ENCODE peak calls at places on chromosomes 12 and 14, in four cellular contexts. R, F, J and G are unnamed samples.

GRCh38 chr12:24152270-24152669 is 202.8 kb upstream of the SOX5 start:
- DNase-seq in R (no peak), J (no peak), F (no peak), G (no peak)

GRCh38 chr14:49969961-49970360 is 77.1 kb downstream of the ARF6 start:
- DNase-seq in F (no peak), J (no peak), R (no peak), G (peak; percentile 54)

GRCh38 chr14:59358105-59358504 is 107.1 kb downstream of the GPR135 start:
- DNase-seq in F (no peak), J (peak; percentile 49), R (no peak), G (peak; percentile 95)

GRCh38 chr14:49972199-49972671 is 79.4 kb downstream of the ARF6 start:
- DNase-seq in R (peak; percentile 74), J (no peak), F (no peak), G (peak; percentile 90)

GRCh38 chr12:49332441-49332861 is 4.5 kb downstream of the C1QL4 start:
- DNase-seq in J (no peak), F (no peak), R (no peak), G (no peak)

GRCh38 chr14:62364161-62364560 is 601.9 kb downstream of the SNAPC1 start:
- DNase-seq in F (no peak), J (no peak), R (no peak), G (no peak)

GRCh38 chr12:110002691-110003515 is 3.7 kb downstream of the ANKRD13A start:
- DNase-seq in J (no peak), R (no peak), F (no peak), G (peak; percentile 74)

GRCh38 chr12:70853326-70853725 is 67.2 kb downstream of the PTPRR start:
- DNase-seq in R (peak; percentile 29), F (no peak), J (no peak), G (no peak)

GRCh38 chr12:132165584-132165983 is 21.3 kb downstream of the NOC4L start:
- DNase-seq in R (no peak), F (no peak), J (no peak), G (no peak)

GRCh38 chr14:103116645-103117044 is 6.6 kb upstream of the TNFAIP2 start:
- DNase-seq in J (no peak), F (no peak), R (no peak), G (no peak)

GRCh38 chr12:45655186-45655585 is 74.3 kb upstream of the ARID2 start:
- DNase-seq in R (no peak), J (no peak), F (no peak), G (peak; percentile 6)

GRCh38 chr14:54606178-54606577 is 39.2 kb downstream of the SAMD4A start:
- DNase-seq in R (peak; percentile 67), J (no peak), F (no peak), G (no peak)

GRCh38 chr12:115999582-115999981 is 277.9 kb downstream of the MED13L start:
- DNase-seq in R (no peak), F (no peak), J (no peak), G (no peak)

DNA sequence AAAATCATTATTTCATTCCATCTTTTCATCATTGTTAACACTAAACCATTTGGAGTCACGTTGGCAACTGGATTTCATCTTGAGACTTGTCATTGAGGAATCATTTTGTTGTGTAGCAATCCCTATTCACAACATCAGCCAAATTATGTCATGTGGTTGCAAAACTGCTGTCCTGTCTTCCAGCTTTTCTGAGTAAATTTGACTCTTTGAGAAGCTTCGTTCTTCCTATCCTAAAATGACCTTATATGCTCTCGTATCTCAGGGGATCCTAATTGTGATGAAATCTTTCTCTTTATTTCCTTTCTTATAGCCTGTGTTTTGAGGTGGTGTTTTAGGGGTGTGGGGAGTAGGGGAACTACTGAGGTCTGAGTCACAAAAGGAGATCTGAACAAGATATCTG is 30.6 kb upstream of the KICS2 start:
- DNase-seq in R (no peak), F (no peak), J (no peak), G (peak; percentile 44)
- H3K4ac ChIP-seq in R (no peak overlapping the region), F (no peak overlapping the region), J (no peak overlapping the region), G (no peak overlapping the region)

DNA sequence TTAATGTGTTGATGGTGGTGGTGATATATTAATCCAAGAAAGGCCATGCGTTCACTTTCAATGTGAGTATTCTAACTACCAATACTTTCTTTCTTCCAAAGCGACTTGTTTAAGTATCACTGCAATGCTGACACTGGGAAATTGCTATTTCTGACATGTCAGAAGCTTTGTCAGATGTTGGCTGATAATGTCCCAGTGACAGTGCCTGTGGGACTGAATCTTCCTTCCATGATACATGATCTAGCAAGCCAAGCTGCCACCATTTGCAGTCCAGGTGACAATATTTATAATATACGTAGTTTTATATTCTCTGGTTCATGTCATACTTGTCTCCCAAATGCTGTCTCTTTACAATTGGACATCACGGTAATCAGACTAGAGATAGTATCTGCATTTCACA is 57.1 kb downstream of the KNTC1 start:
- DNase-seq in J (no peak), F (no peak), R (no peak), G (peak; percentile 36)
- H3K36me3 ChIP-seq in J (peaks cover 43% of the 10 kb centered on the region), F (peaks cover 14% of the 10 kb centered on the region), R (peaks cover 63% of the 10 kb centered on the region), G (peaks cover 32% of the 10 kb centered on the region)

GRCh38 chr14:22599349-22599748 is 1.2 kb downstream of the ABHD4 start:
- DNase-seq in R (no peak), J (no peak), F (no peak), G (no peak)
- H2BK12ac ChIP-seq in R (no peak overlapping the region), J (peak overlapping the region; percentile 52), F (no peak overlapping the region), G (peak overlapping the region; percentile 35)

GRCh38 chr14:74954232-74954946 is 1.0 kb downstream of the PGF start:
- DNase-seq in F (no peak), R (peak; percentile 52), J (no peak), G (peak; percentile 51)
- H3K4ac ChIP-seq in F (no peak overlapping the region), R (no peak overlapping the region), J (no peak overlapping the region), G (peak overlapping the region; percentile 24)

DNA sequence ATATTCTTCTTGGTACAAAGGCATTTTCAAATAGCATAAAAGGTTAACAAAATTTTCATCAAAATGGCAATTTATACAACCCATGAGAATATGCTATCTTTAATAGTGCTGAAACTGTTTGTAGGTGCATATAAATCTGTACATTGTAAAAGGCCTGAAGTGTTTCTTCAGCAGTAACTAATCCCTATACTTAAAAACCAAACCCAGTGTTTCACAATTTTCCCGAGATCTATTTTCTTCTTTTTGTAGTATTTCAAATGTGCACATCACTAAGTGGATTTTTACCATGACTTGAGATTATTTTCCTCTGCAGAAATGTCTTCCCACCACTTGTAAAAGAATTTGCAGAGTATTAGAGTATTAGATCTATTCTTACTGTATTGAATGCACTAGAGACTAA is 76.5 kb downstream of the FERMT2 start:
- DNase-seq in R (no peak), J (no peak), F (no peak), G (no peak)
- H3K36me3 ChIP-seq in R (peaks cover 93% of the 10 kb centered on the region), J (peaks cover 16% of the 10 kb centered on the region), F (peaks cover 21% of the 10 kb centered on the region), G (peaks cover 23% of the 10 kb centered on the region)

DNA sequence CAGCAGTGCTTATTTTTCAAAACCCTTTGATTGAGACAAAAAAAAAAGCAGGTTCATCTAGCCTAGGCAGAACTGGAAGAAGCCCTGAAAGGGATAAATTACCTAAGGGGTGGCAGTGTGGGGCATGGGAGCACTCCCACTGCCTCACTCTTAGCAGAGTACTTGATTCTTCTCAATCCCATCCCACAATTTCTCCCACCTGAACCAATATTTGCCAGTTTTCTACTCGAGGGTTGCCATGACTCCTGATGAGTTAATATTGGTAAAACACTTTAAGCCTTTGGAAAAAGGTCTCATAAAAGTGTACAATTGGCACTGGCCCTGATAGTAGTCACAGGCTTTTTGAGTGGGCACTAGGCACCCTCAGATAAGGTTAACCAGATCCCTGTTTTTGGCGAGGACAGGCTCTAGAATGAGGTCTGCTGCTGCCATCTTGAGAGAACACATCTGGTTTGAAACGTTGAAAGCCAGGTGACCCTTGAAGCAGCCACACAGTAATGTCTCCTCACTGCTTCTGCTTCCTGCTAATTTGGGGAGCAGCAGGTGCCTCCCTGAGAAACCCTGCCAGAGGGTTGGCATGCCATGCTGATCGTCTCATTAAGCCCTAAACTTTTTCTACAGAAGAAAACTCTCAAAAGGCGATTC is 320.0 kb downstream of the RAD51B start:
- DNase-seq in F (no peak), J (no peak), R (no peak), G (no peak)
- H2BK12ac ChIP-seq in F (no peak overlapping the region), J (peak overlapping the region; percentile 62), R (peak overlapping the region; percentile 66), G (peak overlapping the region; percentile 66)

GRCh38 chr12:51889216-51890134 is 1.6 kb downstream of the ANKRD33 start:
- DNase-seq in J (no peak), F (no peak), R (no peak), G (no peak)
- H3K4ac ChIP-seq in J (no peak overlapping the region), F (peak overlapping the region; percentile 94), R (peak overlapping the region; percentile 39), G (no peak overlapping the region)

GRCh38 chr12:57534250-57534649 is 11.6 kb downstream of the MBD6 start:
- DNase-seq in F (no peak), J (no peak), R (no peak), G (no peak)

GRCh38 chr12:57535764-57536596 is 11.0 kb downstream of the DCTN2 start:
- DNase-seq in J (no peak), R (no peak), F (no peak), G (no peak)

GRCh38 chr12:57533108-57533507 is 10.5 kb downstream of the MBD6 start:
- DNase-seq in R (no peak), F (no peak), J (no peak), G (no peak)

GRCh38 chr12:57536597-57536942 is 10.4 kb downstream of the DCTN2 start:
- DNase-seq in F (no peak), J (no peak), R (no peak), G (no peak)

GRCh38 chr12:57534991-57535543 is 11.9 kb downstream of the DCTN2 start:
- DNase-seq in J (no peak), R (no peak), F (no peak), G (no peak)
- H3K36me3 ChIP-seq in J (peaks cover 42% of the 10 kb centered on the region), R (peaks cover 91% of the 10 kb centered on the region), F (peaks cover 48% of the 10 kb centered on the region), G (peaks cover 70% of the 10 kb centered on the region)